ENCODE peak calls at places on chromosome 17, in seven cellular contexts. M is activated naive CD8-positive, alpha-beta T cell treated with anti-CD3 and anti-CD28 coated beads, Interleukin-2, amount 50 U/mL, for 24 hours; O is fibroblast of the aortic adventitia; K is cardiac fibroblast; Q is NCI-H1436; F is testis; C is tibial nerve. B is an unnamed sample.

GRCh38 chr17:75087558-75088453 is at the start of gene SLC16A5:
- DNase-seq in M (peak), C (peak), Q (no peak), F (peak), K (peak), O (peak), B (no peak)

GRCh38 chr17:29157310-29157709 is 22.9 kb downstream of the MYO18A start:
- DNase-seq in O (no peak), K (no peak), Q (no peak), M (no peak), C (no peak), F (no peak), B (no peak)

GRCh38 chr17:35947156-35947585 is 3.7 kb upstream of the LYZL6 start:
- DNase-seq in O (peak), F (peak), M (peak), C (peak), Q (peak), K (peak), B (no peak)

GRCh38 chr17:65888649-65889048 is 303.3 kb downstream of the CEP112 start:
- DNase-seq in K (peak), C (no peak), O (peak), M (no peak), Q (no peak), F (no peak), B (no peak)

GRCh38 chr17:69733171-69734014 is 318.9 kb downstream of the MAP2K6 start:
- DNase-seq in O (peak), C (no peak), M (no peak), K (peak), Q (no peak), F (no peak), B (no peak)

GRCh38 chr17:66268247-66268927 is 34.0 kb upstream of the PRKCA start:
- DNase-seq in Q (no peak), M (no peak), C (no peak), K (peak), F (no peak), O (peak), B (no peak)

GRCh38 chr17:60759756-60760155 is 82.1 kb downstream of the BCAS3 start:
- DNase-seq in F (no peak), O (no peak), M (no peak), C (no peak), K (no peak), Q (no peak), B (no peak)

GRCh38 chr17:43661699-43662431 is at the start of gene MEOX1:
- DNase-seq in C (no peak), K (peak), Q (no peak), O (peak), M (peak), F (no peak), B (no peak)

GRCh38 chr17:72426321-72426720 is 305.5 kb downstream of the SOX9 start:
- DNase-seq in C (no peak), O (no peak), F (no peak), M (no peak), Q (no peak), K (no peak), B (no peak)

GRCh38 chr17:73973881-73974409 is 229.5 kb upstream of the RPL38 start:
- DNase-seq in Q (no peak), F (no peak), K (no peak), C (no peak), M (no peak), O (no peak), B (no peak)

GRCh38 chr17:16150251-16150859 is 65.0 kb downstream of the NCOR1 start:
- DNase-seq in C (no peak), Q (no peak), O (peak), M (no peak), F (no peak), K (peak), B (no peak)

GRCh38 chr17:5035356-5035755 is at the start of gene SLC52A1:
- DNase-seq in C (no peak), M (no peak), K (no peak), F (no peak), O (no peak), Q (no peak), B (no peak)

GRCh38 chr17:4738136-4739121 is 1.2 kb upstream of the ZMYND15 start:
- DNase-seq in K (no peak), F (no peak), Q (no peak), M (no peak), O (no peak), C (no peak), B (no peak)

GRCh38 chr17:10368561-10368960 is 4.2 kb downstream of the MYH13 start:
- DNase-seq in K (no peak), C (no peak), O (no peak), M (no peak), Q (no peak), F (no peak), B (no peak)

GRCh38 chr17:58873926-58874325 is 118.3 kb downstream of the PPM1E start:
- DNase-seq in F (no peak), C (no peak), K (no peak), Q (no peak), O (no peak), M (no peak), B (no peak)

GRCh38 chr17:39677581-39678339 is 9.5 kb downstream of the PNMT start:
- DNase-seq in M (no peak), O (peak), C (no peak), F (no peak), Q (no peak), K (peak), B (no peak)

GRCh38 chr17:50076591-50077235 is 18.4 kb upstream of the PDK2 start:
- DNase-seq in Q (no peak), F (no peak), M (no peak), C (no peak), O (no peak), K (no peak), B (no peak)

GRCh38 chr17:12896386-12896785 is 107.1 kb downstream of the ARHGAP44 start:
- DNase-seq in K (no peak), M (no peak), O (no peak), F (no peak), Q (no peak), C (no peak), B (no peak)

GRCh38 chr17:49964539-49965521 is 4.2 kb upstream of the DLX4 start:
- DNase-seq in O (no peak), F (no peak), C (no peak), M (no peak), Q (no peak), K (no peak), B (no peak)

GRCh38 chr17:622356-622755 is 92.3 kb downstream of the VPS53 start:
- DNase-seq in O (no peak), K (peak), M (no peak), C (no peak), Q (no peak), F (no peak), B (no peak)

GRCh38 chr17:29760279-29760721 is 137.6 kb upstream of the CORO6 start:
- DNase-seq in Q (no peak), O (peak), F (no peak), M (peak), C (no peak), K (peak), B (no peak)

GRCh38 chr17:16974569-16975265 is 2.8 kb upstream of the TNFRSF13B start:
- DNase-seq in M (no peak), O (no peak), K (no peak), Q (no peak), F (no peak), C (no peak), B (no peak)

GRCh38 chr17:44105941-44106340 is 17.5 kb downstream of the HDAC5 start:
- DNase-seq in K (no peak), O (no peak), F (no peak), C (no peak), Q (no peak), M (no peak), B (no peak)

GRCh38 chr17:17774009-17774881 is 62.5 kb downstream of the SREBF1 start:
- DNase-seq in Q (no peak), K (peak), C (no peak), M (no peak), F (peak), O (peak), B (no peak)

GRCh38 chr17:57898487-57899311 is 48.9 kb upstream of the MRPS23 start:
- DNase-seq in O (peak), Q (no peak), K (peak), M (no peak), F (peak), C (no peak), B (no peak)

GRCh38 chr17:12693640-12694039 is 27.9 kb downstream of the MYOCD start:
- DNase-seq in F (no peak), M (no peak), C (no peak), K (no peak), Q (no peak), O (no peak), B (no peak)

GRCh38 chr17:55152236-55152635 is 112.5 kb upstream of the HLF start:
- DNase-seq in F (no peak), Q (no peak), K (peak), O (peak), M (no peak), C (no peak), B (no peak)

GRCh38 chr17:63751806-63752205 is 10.2 kb upstream of the STRADA start:
- DNase-seq in O (no peak), Q (no peak), F (peak), M (no peak), K (peak), C (no peak), B (no peak)

GRCh38 chr17:7220593-7221280 is 999 bp downstream of the ACADVL start:
- DNase-seq in C (no peak), O (peak), F (peak), Q (no peak), K (peak), M (peak), B (no peak)

GRCh38 chr17:81553018-81553615 is 964 bp upstream of the FAAP100 start:
- DNase-seq in C (peak), M (peak), K (peak), F (peak), Q (peak), O (peak), B (no peak)